ENCODE peak calls at places on chromosome 6, in seven cellular contexts. A, U, K, V, I, N and B are unnamed samples.

GRCh38 chr6:12567682-12568081 is 148.9 kb upstream of the PHACTR1 start:
- DNase-seq in A (no peak), I (no peak), K (no peak), V (no peak), N (no peak), U (no peak), B (no peak)

GRCh38 chr6:43934183-43934802 is 164.3 kb downstream of the VEGFA start:
- DNase-seq in N (no peak), A (no peak), K (no peak), U (no peak), I (no peak), V (no peak), B (no peak)

GRCh38 chr6:134517863-134518262 is 200.0 kb upstream of the SGK1 start:
- DNase-seq in K (no peak), A (no peak), N (no peak), I (no peak), V (no peak), U (no peak), B (no peak)

GRCh38 chr6:83853178-83853967 is at the start of gene RIPPLY2:
- DNase-seq in I (no peak), A (peak), K (no peak), V (peak), U (no peak), N (no peak), B (peak)

GRCh38 chr6:47631248-47632196 is 66.9 kb upstream of the ADGRF4 start:
- DNase-seq in N (peak), U (no peak), V (no peak), K (peak), A (peak), I (no peak), B (peak)

GRCh38 chr6:152952045-152952444 is 30.8 kb downstream of the FBXO5 start:
- DNase-seq in V (no peak), N (peak), A (peak), I (no peak), U (no peak), K (no peak), B (no peak)

GRCh38 chr6:164825386-164825785 is 484.0 kb downstream of the C6orf118 start:
- DNase-seq in A (no peak), K (no peak), N (no peak), V (no peak), U (no peak), I (no peak), B (no peak)

GRCh38 chr6:25381077-25381476 is 101.9 kb downstream of the CARMIL1 start:
- DNase-seq in K (no peak), V (no peak), A (no peak), N (no peak), U (no peak), I (no peak), B (no peak)

GRCh38 chr6:155142902-155143609 is 120.8 kb upstream of the CLDN20 start:
- DNase-seq in A (peak), V (no peak), I (no peak), N (no peak), U (no peak), K (peak), B (peak)

GRCh38 chr6:123551939-123552707 is 84.6 kb downstream of the TRDN start:
- DNase-seq in K (no peak), I (no peak), U (no peak), N (no peak), A (no peak), V (no peak), B (no peak)

GRCh38 chr6:25346064-25346463 is 66.9 kb downstream of the CARMIL1 start:
- DNase-seq in I (no peak), K (no peak), N (no peak), V (no peak), A (no peak), U (no peak), B (no peak)

GRCh38 chr6:138503881-138504680 is 4.8 kb upstream of the NHSL1 start:
- DNase-seq in N (no peak), I (no peak), U (no peak), A (no peak), K (no peak), V (no peak), B (no peak)

GRCh38 chr6:140623498-140623897 is 1249.0 kb upstream of the CITED2 start:
- DNase-seq in K (no peak), I (no peak), V (no peak), U (no peak), N (peak), A (peak), B (peak)

GRCh38 chr6:159090530-159091306 is 45.9 kb upstream of the TAGAP start:
- DNase-seq in U (no peak), K (no peak), V (no peak), N (no peak), I (no peak), A (no peak), B (no peak)

GRCh38 chr6:98946266-98946817 is 1.4 kb downstream of the FBXL4 start:
- DNase-seq in K (no peak), V (no peak), A (no peak), U (no peak), N (no peak), I (no peak), B (no peak)

GRCh38 chr6:6328451-6328850 is 8.0 kb upstream of the F13A1 start:
- DNase-seq in I (no peak), K (no peak), A (no peak), N (no peak), V (no peak), U (no peak), B (no peak)

GRCh38 chr6:80223743-80224212 is 117.3 kb downstream of the BCKDHB start:
- DNase-seq in V (no peak), U (no peak), N (no peak), A (peak), I (no peak), K (no peak), B (peak)

GRCh38 chr6:164164921-164165320 is 750.4 kb downstream of the QKI start:
- DNase-seq in N (no peak), U (no peak), V (no peak), A (no peak), K (no peak), I (no peak), B (no peak)

GRCh38 chr6:41122373-41122772 is 31.8 kb downstream of the TREML1 start:
- DNase-seq in V (no peak), I (no peak), U (no peak), N (no peak), A (peak), K (no peak), B (no peak)

GRCh38 chr6:63525186-63525878 is 46.9 kb upstream of the LOC128125822 start:
- DNase-seq in A (no peak), I (no peak), K (no peak), V (no peak), N (no peak), U (no peak), B (no peak)

GRCh38 chr6:338815-339262 is 46.6 kb downstream of the DUSP22 start:
- DNase-seq in N (no peak), U (no peak), A (no peak), V (no peak), K (peak), I (no peak), B (no peak)

GRCh38 chr6:52663120-52663934 is 7.6 kb upstream of the TMEM14A start:
- DNase-seq in I (peak), N (peak), K (peak), V (no peak), A (peak), U (peak), B (peak)

GRCh38 chr6:169046483-169047192 is 207.0 kb downstream of the THBS2 start:
- DNase-seq in I (no peak), A (peak), N (no peak), U (no peak), V (no peak), K (peak), B (peak)

GRCh38 chr6:148109732-148110131 is 232.9 kb upstream of the SASH1 start:
- DNase-seq in V (no peak), U (no peak), A (no peak), N (no peak), K (no peak), I (no peak), B (no peak)

GRCh38 chr6:116695398-116695797 is 14.4 kb downstream of the KPNA5 start:
- DNase-seq in A (no peak), I (no peak), U (no peak), V (no peak), N (no peak), K (peak), B (no peak)

GRCh38 chr6:169556758-169557505 is 144.9 kb downstream of the WDR27 start:
- DNase-seq in N (no peak), I (no peak), A (no peak), U (no peak), K (peak), V (no peak), B (no peak)

GRCh38 chr6:166757226-166758135 is 130.4 kb upstream of the RPS6KA2 start:
- DNase-seq in A (peak), N (no peak), I (no peak), K (no peak), U (no peak), V (peak), B (peak)

GRCh38 chr6:118212451-118213173 is 305.5 kb downstream of the SLC35F1 start:
- DNase-seq in U (no peak), N (no peak), K (no peak), A (no peak), I (no peak), V (no peak), B (no peak)

GRCh38 chr6:41937881-41938574 is 3.6 kb downstream of the CCND3 start:
- DNase-seq in K (peak), U (peak), A (no peak), V (no peak), I (no peak), N (no peak), B (no peak)

GRCh38 chr6:154169193-154169847 is 130.3 kb downstream of the OPRM1 start:
- DNase-seq in K (no peak), V (no peak), A (no peak), I (no peak), U (no peak), N (no peak), B (peak)

GRCh38 chr6:51854347-51854746 is 233.1 kb downstream of the PKHD1 start:
- DNase-seq in N (no peak), U (no peak), I (no peak), V (no peak), K (no peak), A (no peak), B (no peak)